ENCODE peak calls at places on chromosome 20, in ten cellular contexts. O is RPMI7951; Z is BE2C; C is CD4-positive, CD25-positive, alpha-beta regulatory T cell; D is iPS-NIHi11; P is activated T-cell treated with anti-CD3 and anti-CD28 coated beads for 1 hour; B is cardiac muscle cell; G is 8988T; S is keratinocyte; A is amniotic stem cell. L is an unnamed sample.

GRCh38 chr20:47320990-47321805 is 35.3 kb downstream of the ZMYND8 start:
- DNase-seq in O (no peak), Z (no peak), C (no peak), D (no peak), P (no peak), B (no peak), G (no peak), S (no peak), A (no peak), L (no peak)

GRCh38 chr20:44448753-44449546 is 26.7 kb upstream of the TTPAL start:
- DNase-seq in O (peak; percentile 26), Z (peak; percentile 47), C (no peak), D (peak; percentile 80), P (no peak), B (no peak), G (no peak), S (peak; percentile 11), A (no peak), L (peak; percentile 66)

GRCh38 chr20:33239418-33239817 is 3.6 kb downstream of the BPIFA1 start:
- DNase-seq in O (no peak), Z (peak; percentile 25), C (no peak), D (no peak), P (no peak), B (no peak), G (no peak), S (no peak), A (no peak), L (no peak)

GRCh38 chr20:50058646-50059398 is 54.1 kb downstream of the UBE2V1 start:
- DNase-seq in O (no peak), Z (no peak), C (no peak), D (no peak), P (no peak), B (no peak), G (no peak), S (no peak), A (no peak), L (no peak)

GRCh38 chr20:53943522-53944291 is 126.7 kb downstream of the BCAS1 start:
- DNase-seq in O (peak; percentile 59), Z (peak; percentile 42), C (no peak), D (peak; percentile 46), P (peak; percentile 19), B (peak; percentile 57), G (peak; percentile 38), S (no peak), A (no peak), L (peak; percentile 68)

GRCh38 chr20:37218976-37219375 is 39.6 kb upstream of the MROH8 start:
- DNase-seq in O (no peak), Z (no peak), C (no peak), D (no peak), P (no peak), B (no peak), G (no peak), S (no peak), A (no peak), L (no peak)

GRCh38 chr20:47125553-47126373 is 230.7 kb downstream of the ZMYND8 start:
- DNase-seq in O (peak; percentile 51), Z (no peak), C (no peak), D (no peak), P (no peak), B (peak; percentile 17), G (no peak), S (peak; percentile 85), A (no peak), L (no peak)

GRCh38 chr20:48679011-48679410 is 148.8 kb downstream of the PREX1 start:
- DNase-seq in O (no peak), Z (no peak), C (no peak), D (no peak), P (no peak), B (no peak), G (no peak), S (no peak), A (no peak), L (no peak)

GRCh38 chr20:51525241-51526104 is 17.0 kb downstream of the NFATC2 start:
- DNase-seq in O (no peak), Z (no peak), C (peak; percentile 40), D (peak; percentile 40), P (no peak), B (no peak), G (no peak), S (no peak), A (no peak), L (no peak)

GRCh38 chr20:20463933-20464374 is 96.0 kb downstream of the INSM1 start:
- DNase-seq in O (no peak), Z (no peak), C (no peak), D (peak; percentile 73), P (no peak), B (no peak), G (no peak), S (no peak), A (no peak), L (no peak)

L was measured in OCI-M1.